ENCODE peak calls at places on chromosomes 5 and 9, in six cellular contexts. One of them, this sample, is unnamed.

GRCh38 chr5:90875456-90875855 is 316.9 kb downstream of the ADGRV1 start:
- DNase-seq in AG10803: no peak
- DNase-seq in neural progenitor cell: no peak
- DNase-seq in psoas muscle: no peak
- DNase-seq in A549: no peak
- DNase-seq in HepG2: no peak
- DNase-seq in this sample: no peak

GRCh38 chr5:91283899-91284298 is 99.2 kb downstream of the ARRDC3 start:
- DNase-seq in AG10803: peak; percentile 86
- DNase-seq in neural progenitor cell: no peak
- DNase-seq in psoas muscle: no peak
- DNase-seq in A549: peak; percentile 72
- DNase-seq in HepG2: no peak
- DNase-seq in this sample: peak; percentile 60

GRCh38 chr5:160166069-160166972 is 47.1 kb upstream of the PWWP2A start:
- DNase-seq in AG10803: no peak
- DNase-seq in neural progenitor cell: peak; percentile 61
- DNase-seq in psoas muscle: no peak
- DNase-seq in A549: no peak
- DNase-seq in HepG2: no peak
- DNase-seq in this sample: no peak

GRCh38 chr5:40410231-40410861 is 269.4 kb upstream of the PTGER4 start:
- DNase-seq in AG10803: no peak
- DNase-seq in neural progenitor cell: no peak
- DNase-seq in psoas muscle: no peak
- DNase-seq in A549: no peak
- DNase-seq in HepG2: no peak
- DNase-seq in this sample: peak; percentile 76

GRCh38 chr9:12884736-12885395 is 110.0 kb downstream of the LURAP1L start:
- DNase-seq in AG10803: peak; percentile 86
- DNase-seq in neural progenitor cell: peak; percentile 20
- DNase-seq in psoas muscle: no peak
- DNase-seq in A549: peak; percentile 86
- DNase-seq in HepG2: peak; percentile 36
- DNase-seq in this sample: peak; percentile 87

GRCh38 chr9:76219555-76220151 is 174.6 kb downstream of the RFK start:
- DNase-seq in AG10803: no peak
- DNase-seq in neural progenitor cell: peak; percentile 16
- DNase-seq in psoas muscle: no peak
- DNase-seq in A549: peak; percentile 16
- DNase-seq in HepG2: no peak
- DNase-seq in this sample: peak; percentile 47

GRCh38 chr5:111707624-111708165 is 49.3 kb downstream of the NREP start:
- DNase-seq in AG10803: no peak
- DNase-seq in neural progenitor cell: no peak
- DNase-seq in psoas muscle: no peak
- DNase-seq in A549: no peak
- DNase-seq in HepG2: no peak
- DNase-seq in this sample: no peak

GRCh38 chr9:135065151-135065550 is 22.3 kb upstream of the OLFM1 start:
- DNase-seq in AG10803: no peak
- DNase-seq in neural progenitor cell: no peak
- DNase-seq in psoas muscle: no peak
- DNase-seq in A549: no peak
- DNase-seq in HepG2: no peak
- DNase-seq in this sample: no peak

GRCh38 chr5:134510970-134511795 is 14.3 kb upstream of the JADE2 start:
- DNase-seq in AG10803: peak; percentile 26
- DNase-seq in neural progenitor cell: no peak
- DNase-seq in psoas muscle: no peak
- DNase-seq in A549: peak; percentile 82
- DNase-seq in HepG2: peak; percentile 65
- DNase-seq in this sample: peak; percentile 33

GRCh38 chr9:109118802-109119438 is 827 bp downstream of the TMEM245 start:
- DNase-seq in AG10803: peak; percentile 1
- DNase-seq in neural progenitor cell: peak; percentile 67
- DNase-seq in psoas muscle: peak; percentile 62
- DNase-seq in A549: no peak
- DNase-seq in HepG2: peak; percentile 16
- DNase-seq in this sample: no peak

GRCh38 chr5:150219861-150220260 is 30.0 kb downstream of the SLC6A7 start:
- DNase-seq in AG10803: no peak
- DNase-seq in neural progenitor cell: no peak
- DNase-seq in psoas muscle: no peak
- DNase-seq in A549: no peak
- DNase-seq in HepG2: no peak
- DNase-seq in this sample: no peak

DNA sequence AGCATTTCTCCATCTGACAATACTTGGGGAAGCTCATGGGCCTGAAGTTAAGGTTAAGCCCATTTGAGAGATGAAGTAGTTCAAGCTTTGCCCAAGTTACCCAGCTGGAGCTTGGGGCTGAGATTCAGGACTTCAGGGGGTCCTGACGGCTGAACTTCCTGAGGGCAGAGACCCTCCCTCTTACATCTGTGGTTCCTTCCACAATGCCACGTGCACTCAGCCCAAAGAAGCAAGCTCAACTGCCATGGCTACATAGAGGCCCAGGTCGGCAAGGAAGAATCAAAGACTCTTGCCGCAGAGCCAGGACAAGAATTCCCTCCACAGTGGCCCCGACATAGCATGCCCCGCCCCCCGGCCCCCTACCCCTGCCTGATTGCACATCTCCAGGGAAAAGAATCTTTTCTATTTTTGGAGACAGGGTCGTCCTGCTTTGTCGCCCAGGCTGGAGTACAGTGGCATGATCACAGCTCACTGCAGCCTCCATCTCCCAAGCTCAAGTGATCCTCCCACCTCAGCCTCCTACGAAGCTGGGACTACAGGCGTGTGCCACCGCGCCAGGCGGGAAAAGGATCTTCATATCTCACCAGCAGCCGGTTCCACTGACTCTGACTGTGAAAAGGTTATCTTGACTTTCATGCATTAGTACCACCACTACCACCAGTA is 9.2 kb downstream of the PHF19 start:
- DNase-seq in AG10803: no peak
- DNase-seq in neural progenitor cell: no peak
- DNase-seq in psoas muscle: no peak
- DNase-seq in A549: no peak
- DNase-seq in HepG2: no peak
- DNase-seq in this sample: no peak
- H3K4me3 ChIP-seq in AG10803: peak overlapping the region; percentile 65
- H3K4me3 ChIP-seq in neural progenitor cell: peak overlapping the region; percentile 56
- H3K4me3 ChIP-seq in psoas muscle: peak overlapping the region; percentile 71
- H3K4me3 ChIP-seq in A549: peak overlapping the region; percentile 39
- H3K4me3 ChIP-seq in HepG2: no peak overlapping the region
- H3K4me3 ChIP-seq in this sample: no peak overlapping the region

DNA sequence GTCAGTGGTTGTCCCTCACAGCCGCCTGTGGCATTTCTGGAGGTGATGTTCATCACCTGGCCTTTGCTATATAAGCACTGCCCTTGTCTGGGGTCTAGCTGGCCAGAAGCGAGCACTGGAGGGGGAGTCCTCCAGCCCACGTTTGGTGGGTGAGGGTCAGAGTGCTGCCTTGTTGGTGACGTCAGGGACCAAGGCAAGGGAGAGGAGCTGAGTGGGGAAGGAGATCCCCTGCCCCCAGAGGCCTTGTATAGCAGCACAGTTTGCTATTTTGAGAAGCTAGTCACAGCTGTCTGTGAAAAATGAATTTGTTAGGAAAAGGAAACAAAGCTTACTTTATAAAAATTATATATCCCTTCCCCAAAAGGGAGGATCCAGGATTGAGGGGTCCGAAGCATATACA is 49.8 kb downstream of the SYK start:
- DNase-seq in AG10803: no peak
- DNase-seq in neural progenitor cell: no peak
- DNase-seq in psoas muscle: no peak
- DNase-seq in A549: no peak
- DNase-seq in HepG2: no peak
- DNase-seq in this sample: no peak
- TF ChIP-seq CTCF in AG10803: no peak
- TF ChIP-seq CTCF in neural progenitor cell: no peak
- TF ChIP-seq CTCF in psoas muscle: no peak
- TF ChIP-seq CTCF in A549: no peak
- TF ChIP-seq CTCF in HepG2: no peak
- TF ChIP-seq CTCF in this sample: no peak

DNA sequence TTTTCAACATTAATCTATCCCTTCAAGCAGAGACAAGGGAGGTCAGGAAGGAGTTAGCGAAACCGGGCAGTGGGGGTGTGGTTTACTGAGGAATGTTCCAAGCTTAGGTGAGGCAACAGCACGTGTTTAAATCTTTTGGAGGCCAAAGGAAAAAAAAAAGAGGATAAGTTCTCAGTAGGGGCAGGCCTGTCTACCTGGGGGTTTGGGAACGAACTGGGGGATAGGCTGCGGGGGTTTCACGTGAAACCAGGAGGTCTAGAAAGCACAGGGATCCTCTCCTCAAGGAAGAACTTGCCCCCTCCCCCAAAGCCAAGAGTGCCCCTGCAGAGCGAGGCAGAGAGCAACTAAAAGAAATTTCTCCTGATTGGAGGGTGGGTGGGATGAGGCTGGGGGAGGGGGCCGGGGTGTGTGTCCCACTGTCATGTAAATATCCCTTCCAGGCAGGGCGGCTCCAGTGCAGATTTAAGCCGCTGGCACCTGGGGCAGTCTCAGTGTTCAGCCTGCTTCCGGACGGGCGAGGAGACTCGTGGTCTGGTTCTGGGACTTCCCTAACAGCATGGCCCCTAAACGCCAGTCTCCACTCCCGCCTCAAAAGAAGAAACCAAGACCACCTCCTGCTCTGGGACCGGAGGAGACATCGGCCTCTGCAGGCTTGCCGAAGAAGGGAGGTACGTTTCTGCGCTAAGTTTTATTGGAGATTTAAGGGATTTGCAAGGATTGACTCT is 5.5 kb upstream of the SET start:
- DNase-seq in AG10803: peak; percentile 71
- DNase-seq in neural progenitor cell: peak; percentile 94
- DNase-seq in psoas muscle: no peak
- DNase-seq in A549: peak; percentile 55
- DNase-seq in HepG2: no peak
- DNase-seq in this sample: peak; percentile 80
- H3K4me3 ChIP-seq in AG10803: peak overlapping the region; percentile 79
- H3K4me3 ChIP-seq in neural progenitor cell: peak overlapping the region; percentile 88
- H3K4me3 ChIP-seq in psoas muscle: peak overlapping the region; percentile 62
- H3K4me3 ChIP-seq in A549: peak overlapping the region; percentile 69
- H3K4me3 ChIP-seq in HepG2: peak overlapping the region; percentile 60
- H3K4me3 ChIP-seq in this sample: peak overlapping the region; percentile 69

GRCh38 chr5:140870221-140871201 is 1.8 kb downstream of the PCDHA11 start:
- DNase-seq in AG10803: no peak
- DNase-seq in neural progenitor cell: no peak
- DNase-seq in psoas muscle: no peak
- DNase-seq in A549: no peak
- DNase-seq in HepG2: no peak
- DNase-seq in this sample: no peak

GRCh38 chr5:140868721-140869554 is at the start of gene PCDHA11:
- DNase-seq in AG10803: no peak
- DNase-seq in neural progenitor cell: peak; percentile 63
- DNase-seq in psoas muscle: no peak
- DNase-seq in A549: peak; percentile 55
- DNase-seq in HepG2: peak; percentile 45
- DNase-seq in this sample: peak; percentile 10

GRCh38 chr5:140875085-140876065 is at the start of gene PCDHA12:
- DNase-seq in AG10803: no peak
- DNase-seq in neural progenitor cell: peak; percentile 68
- DNase-seq in psoas muscle: no peak
- DNase-seq in A549: peak; percentile 72
- DNase-seq in HepG2: no peak
- DNase-seq in this sample: peak; percentile 9

DNA sequence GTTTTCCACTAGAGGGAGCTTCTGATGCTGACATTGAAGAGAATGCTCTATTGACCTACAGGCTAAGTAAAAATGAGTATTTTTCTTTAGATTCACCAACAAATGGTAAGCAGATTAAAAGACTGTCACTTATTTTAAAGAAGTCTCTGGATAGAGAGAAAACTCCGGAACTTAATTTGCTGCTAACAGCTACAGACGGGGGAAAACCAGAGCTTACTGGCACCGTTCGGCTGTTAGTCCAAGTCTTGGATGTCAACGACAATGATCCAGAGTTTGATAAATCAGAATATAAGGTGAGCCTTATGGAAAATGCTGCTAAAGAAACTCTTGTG is 764 bp downstream of the PCDHA11 start:
- DNase-seq in AG10803: no peak
- DNase-seq in neural progenitor cell: no peak
- DNase-seq in psoas muscle: no peak
- DNase-seq in A549: no peak
- DNase-seq in HepG2: no peak
- DNase-seq in this sample: peak; percentile 33
- TF ChIP-seq CTCF in AG10803: peak; percentile 32
- TF ChIP-seq CTCF in neural progenitor cell: peak; percentile 50
- TF ChIP-seq CTCF in psoas muscle: no peak
- TF ChIP-seq CTCF in A549: no peak
- TF ChIP-seq CTCF in HepG2: no peak
- TF ChIP-seq CTCF in this sample: no peak

GRCh38 chr9:37903831-37904646 is at the start of gene SLC25A51:
- DNase-seq in AG10803: peak; percentile 89
- DNase-seq in neural progenitor cell: peak; percentile 93
- DNase-seq in psoas muscle: peak; percentile 96
- DNase-seq in A549: peak; percentile 94
- DNase-seq in HepG2: peak; percentile 88
- DNase-seq in this sample: peak; percentile 94

GRCh38 chr9:37902804-37903580 is 935 bp downstream of the SLC25A51 start:
- DNase-seq in AG10803: peak; percentile 30
- DNase-seq in neural progenitor cell: no peak
- DNase-seq in psoas muscle: no peak
- DNase-seq in A549: peak; percentile 22
- DNase-seq in HepG2: peak; percentile 27
- DNase-seq in this sample: peak; percentile 71

GRCh38 chr9:37904647-37905505 is 949 bp upstream of the SLC25A51 start:
- DNase-seq in AG10803: peak; percentile 48
- DNase-seq in neural progenitor cell: no peak
- DNase-seq in psoas muscle: no peak
- DNase-seq in A549: no peak
- DNase-seq in HepG2: no peak
- DNase-seq in this sample: peak; percentile 60

GRCh38 chr9:37903581-37903830 is 421 bp downstream of the SLC25A51 start:
- DNase-seq in AG10803: no peak
- DNase-seq in neural progenitor cell: no peak
- DNase-seq in psoas muscle: peak; percentile 79
- DNase-seq in A549: no peak
- DNase-seq in HepG2: no peak
- DNase-seq in this sample: no peak

GRCh38 chr9:37902131-37902530 is 1.8 kb downstream of the SLC25A51 start:
- DNase-seq in AG10803: no peak
- DNase-seq in neural progenitor cell: no peak
- DNase-seq in psoas muscle: no peak
- DNase-seq in A549: no peak
- DNase-seq in HepG2: no peak
- DNase-seq in this sample: no peak
- H3K4me3 ChIP-seq in AG10803: peak overlapping the region; percentile 21
- H3K4me3 ChIP-seq in neural progenitor cell: peak overlapping the region; percentile 93
- H3K4me3 ChIP-seq in psoas muscle: peak overlapping the region; percentile 96
- H3K4me3 ChIP-seq in A549: no peak overlapping the region
- H3K4me3 ChIP-seq in HepG2: peak overlapping the region; percentile 77
- H3K4me3 ChIP-seq in this sample: peak overlapping the region; percentile 68

GRCh38 chr5:27124590-27124989 is 86.2 kb upstream of the CDH9 start:
- DNase-seq in AG10803: peak; percentile 9
- DNase-seq in neural progenitor cell: peak; percentile 65
- DNase-seq in psoas muscle: no peak
- DNase-seq in A549: peak; percentile 21
- DNase-seq in HepG2: peak; percentile 20
- DNase-seq in this sample: peak; percentile 49
- TF ChIP-seq CTCF in AG10803: peak; percentile 57
- TF ChIP-seq CTCF in neural progenitor cell: peak; percentile 63
- TF ChIP-seq CTCF in psoas muscle: no peak
- TF ChIP-seq CTCF in A549: peak; percentile 19
- TF ChIP-seq CTCF in HepG2: peak; percentile 20
- TF ChIP-seq CTCF in this sample: peak; percentile 64

GRCh38 chr9:112663681-112664080 is 54.2 kb downstream of the INIP start:
- DNase-seq in AG10803: no peak
- DNase-seq in neural progenitor cell: no peak
- DNase-seq in psoas muscle: no peak
- DNase-seq in A549: no peak
- DNase-seq in HepG2: no peak
- DNase-seq in this sample: no peak
- H3K4me3 ChIP-seq in AG10803: no peak overlapping the region
- H3K4me3 ChIP-seq in neural progenitor cell: no peak overlapping the region
- H3K4me3 ChIP-seq in psoas muscle: no peak overlapping the region
- H3K4me3 ChIP-seq in A549: no peak overlapping the region
- H3K4me3 ChIP-seq in HepG2: no peak overlapping the region
- H3K4me3 ChIP-seq in this sample: no peak overlapping the region

This sample was measured in cardiac fibroblast.